ENCODE peak calls at places on chromosomes 12 and 14, in five cellular contexts. C is tibial artery; D is naive thymus-derived CD4-positive, alpha-beta T cell; N is CD8-positive, alpha-beta memory T cell; Z is left ventricle myocardium inferior. T is an unnamed sample. For H3K4me1 and H3K27me3, the result is how much of the 10 kb centered on the place peaks cover.

GRCh38 chr14:104794641-104795467 is 694 bp downstream of the AKT1 start:
- DNase-seq in D (no peak), Z (no peak), C (no peak), N (peak), T (no peak)

GRCh38 chr12:22275847-22276246 is 58.7 kb downstream of the ST8SIA1 start:
- DNase-seq in Z (peak), D (no peak), C (peak), N (no peak), T (peak)

GRCh38 chr14:99252940-99253868 is 18.8 kb downstream of the BCL11B start:
- DNase-seq in N (no peak), Z (no peak), C (peak), D (peak), T (no peak)

GRCh38 chr14:103138483-103139370 is 15.5 kb downstream of the TNFAIP2 start:
- DNase-seq in C (peak), N (no peak), Z (no peak), D (no peak), T (no peak)

GRCh38 chr12:24770851-24771250 is 178.1 kb downstream of the BCAT1 start:
- DNase-seq in Z (no peak), N (no peak), D (no peak), C (no peak), T (no peak)

GRCh38 chr12:32302218-32302826 is 97.0 kb upstream of the FGD4 start:
- DNase-seq in N (no peak), C (no peak), Z (no peak), D (no peak), T (no peak)

GRCh38 chr12:16417058-16417457 is 69.6 kb downstream of the MGST1 start:
- DNase-seq in Z (no peak), C (no peak), N (no peak), D (no peak), T (no peak)

GRCh38 chr12:29970501-29970900 is 186.8 kb upstream of the TMTC1 start:
- DNase-seq in N (no peak), D (no peak), C (no peak), Z (no peak), T (no peak)

GRCh38 chr12:100157427-100157821 is 14.8 kb upstream of the BLTP3B start:
- DNase-seq in Z (no peak), N (no peak), D (no peak), C (no peak), T (no peak)

GRCh38 chr14:64752909-64753308 is 48.7 kb downstream of the PLEKHG3 start:
- DNase-seq in Z (no peak), N (no peak), D (no peak), C (no peak), T (no peak)

GRCh38 chr12:107318804-107319535 is 225.6 kb upstream of the CRY1 start:
- DNase-seq in D (peak), N (no peak), C (no peak), Z (no peak), T (no peak)

GRCh38 chr14:90500665-90501370 is 104.0 kb downstream of the CALM1 start:
- DNase-seq in N (no peak), C (peak), D (no peak), Z (no peak), T (no peak)

GRCh38 chr12:76337583-76337982 is 10.6 kb downstream of the BBS10 start:
- DNase-seq in Z (no peak), N (no peak), D (no peak), C (no peak), T (no peak)

GRCh38 chr12:107525063-107525718 is 160.4 kb upstream of the PWP1 start:
- DNase-seq in N (no peak), D (no peak), C (no peak), Z (no peak), T (no peak)

GRCh38 chr12:120290541-120291312 is 976 bp downstream of the RNU4-2 start:
- DNase-seq in C (peak), N (peak), D (peak), Z (no peak), T (no peak)

GRCh38 chr12:19402743-19403400 is 36.4 kb upstream of the AEBP2 start:
- DNase-seq in C (peak), D (no peak), Z (peak), N (no peak), T (peak)

GRCh38 chr14:81157431-81157830 is 63.3 kb downstream of the GTF2A1 start:
- DNase-seq in Z (no peak), D (no peak), C (no peak), N (no peak), T (no peak)

GRCh38 chr12:34598851-34599529 is 576.7 kb downstream of the ALG10 start:
- DNase-seq in N (no peak), D (no peak), Z (no peak), C (peak), T (no peak)

GRCh38 chr12:91432079-91432478 is 249.5 kb upstream of the DCN start:
- DNase-seq in C (no peak), D (no peak), N (no peak), Z (no peak), T (no peak)

GRCh38 chr14:60656755-60657608 is 7.7 kb upstream of the SIX1 start:
- DNase-seq in Z (no peak), C (peak), D (no peak), N (no peak), T (no peak)

GRCh38 chr14:55077691-55078151 is 26.3 kb downstream of the MAPK1IP1L start:
- DNase-seq in Z (no peak), D (no peak), N (no peak), C (no peak), T (no peak)

GRCh38 chr12:94973202-94973601 is 30.3 kb downstream of the NDUFA12 start:
- DNase-seq in C (no peak), Z (no peak), D (no peak), N (no peak), T (no peak)

GRCh38 chr14:75018684-75019083 is 16.0 kb downstream of the EIF2B2 start:
- DNase-seq in N (no peak), Z (no peak), C (no peak), D (no peak), T (no peak)

GRCh38 chr12:47307680-47308399 is 228.1 kb upstream of the AMIGO2 start:
- DNase-seq in D (peak), N (no peak), C (peak), Z (no peak), T (no peak)

GRCh38 chr12:2877959-2878732 is 1.1 kb downstream of the RHNO1 start:
- DNase-seq in N (no peak), Z (no peak), D (no peak), C (peak), T (no peak)

GRCh38 chr12:118058881-118059644 is 1.9 kb downstream of the WSB2 start:
- DNase-seq in D (no peak), N (no peak), Z (no peak), C (no peak), T (no peak)

GRCh38 chr12:118059645-118060275 is 1.2 kb downstream of the WSB2 start:
- DNase-seq in D (no peak), C (no peak), Z (no peak), N (no peak), T (no peak)

GRCh38 chr12:118060301-118061010 is 523 bp downstream of the WSB2 start:
- DNase-seq in N (peak), D (peak), C (peak), Z (peak), T (no peak)

GRCh38 chr12:118061876-118062791 is 1.2 kb upstream of the WSB2 start:
- DNase-seq in Z (peak), D (no peak), C (peak), N (no peak), T (no peak)

GRCh38 chr12:118061011-118061875 is at the start of gene WSB2:
- DNase-seq in N (peak), Z (peak), C (peak), D (peak), T (peak)
- H3K4me1 ChIP-seq in N (under half), Z (half or more), C (under half), D (under half), T (half or more)

GRCh38 chr14:88326352-88327103 is 3.5 kb upstream of the KCNK10 start:
- DNase-seq in C (no peak), Z (no peak), D (no peak), N (no peak), T (no peak)
- H3K27me3 ChIP-seq in C (half or more), Z (half or more), D (under half), N (under half), T (under half)

GRCh38 chr14:22489247-22489551 is 99.8 kb downstream of the DAD1 start:
- DNase-seq in C (no peak), D (no peak), N (no peak), Z (no peak), T (no peak)

GRCh38 chr14:22489957-22490950 is 98.8 kb downstream of the DAD1 start:
- DNase-seq in Z (no peak), C (no peak), N (no peak), D (peak), T (no peak)

GRCh38 chr14:22487401-22487800 is 101.6 kb downstream of the DAD1 start:
- DNase-seq in N (no peak), D (no peak), C (no peak), Z (no peak), T (no peak)

GRCh38 chr14:22487941-22488340 is 101.1 kb downstream of the DAD1 start:
- DNase-seq in N (no peak), C (no peak), D (no peak), Z (no peak), T (no peak)

GRCh38 chr14:22488522-22489246 is 100.3 kb downstream of the DAD1 start:
- DNase-seq in N (no peak), D (no peak), C (no peak), Z (no peak), T (no peak)
- H3K4me1 ChIP-seq in N (under half), D (under half), C (under half), Z (half or more), T (under half)

GRCh38 chr14:76133103-76133502 is 18.6 kb upstream of the GPATCH2L start:
- DNase-seq in C (no peak), N (no peak), Z (no peak), D (no peak), T (no peak)
- H3K27me3 ChIP-seq in C (half or more), N (under half), Z (half or more), D (under half), T (under half)

DNA sequence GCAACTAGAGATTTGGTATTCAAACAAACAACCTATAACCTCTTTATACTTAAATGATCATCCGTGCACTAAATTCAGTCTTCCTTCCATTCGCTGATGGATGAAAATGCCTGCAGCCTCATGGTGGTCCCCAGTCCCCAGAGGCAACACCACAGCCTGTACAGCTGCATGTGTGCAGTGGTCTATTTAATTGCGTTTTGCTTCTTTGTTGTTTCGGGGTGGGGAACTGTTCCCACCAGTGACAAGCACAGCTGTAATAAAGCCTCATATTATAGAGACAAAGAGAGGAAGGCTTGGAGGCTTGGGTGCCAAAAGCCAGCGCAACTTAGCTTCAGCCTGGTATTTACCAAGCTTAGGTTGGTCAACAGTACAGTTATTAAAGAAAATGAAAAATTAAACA is 3.9 kb upstream of the SELPLG start:
- DNase-seq in Z (no peak), D (no peak), C (no peak), N (no peak), T (no peak)
- H3K4me1 ChIP-seq in Z (half or more), D (under half), C (under half), N (under half), T (under half)

DNA sequence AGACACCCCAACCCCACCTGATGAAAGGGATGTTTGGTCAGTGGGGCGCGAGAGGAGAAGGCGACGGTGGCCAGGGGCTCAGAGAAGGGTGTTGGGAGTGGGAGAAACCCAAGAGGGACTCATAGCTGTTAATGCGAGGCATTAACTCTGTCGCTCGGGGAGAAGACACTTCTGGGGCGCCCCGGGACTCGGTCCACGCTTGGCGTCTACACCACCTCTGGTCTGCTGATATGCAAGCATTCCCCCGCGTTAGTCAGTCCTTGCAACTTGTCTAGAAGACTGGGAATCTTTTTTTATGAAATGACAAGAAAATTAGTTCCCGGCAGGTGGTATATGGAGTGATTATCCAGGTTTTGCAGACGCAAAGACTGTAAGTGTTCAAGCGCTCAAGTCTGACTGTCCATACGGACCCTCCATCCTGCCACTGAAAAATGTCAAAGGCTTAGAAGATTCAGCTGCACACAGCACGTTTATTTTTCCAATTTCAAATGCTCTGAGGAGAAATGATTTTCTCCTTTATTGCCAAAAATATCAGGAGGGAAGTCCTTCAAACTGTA is 385 bp upstream of the SLC35F4 start:
- DNase-seq in Z (no peak), C (no peak), N (no peak), D (no peak), T (no peak)
- H3K27me3 ChIP-seq in Z (half or more), C (under half), N (under half), D (under half), T (under half)

GRCh38 chr12:50523772-50524171 is 19.0 kb downstream of the DIP2B start:
- DNase-seq in N (no peak), Z (no peak), D (no peak), C (no peak), T (no peak)
- H3K4me1 ChIP-seq in N (under half), Z (under half), D (under half), C (under half), T (under half)

GRCh38 chr12:53941187-53941586 is 2.6 kb downstream of the HOXC13 start:
- DNase-seq in N (no peak), D (no peak), C (no peak), Z (no peak), T (no peak)
- H3K27me3 ChIP-seq in N (half or more), D (under half), C (half or more), Z (half or more), T (half or more)

GRCh38 chr12:43370299-43370698 is 181.7 kb downstream of the ADAMTS20 start:
- DNase-seq in N (no peak), D (no peak), Z (no peak), C (no peak), T (no peak)
- H3K4me1 ChIP-seq in N (under half), D (under half), Z (under half), C (under half), T (under half)

GRCh38 chr14:69626132-69626500 is 14.7 kb downstream of the SUSD6 start:
- DNase-seq in N (no peak), D (no peak), Z (no peak), C (no peak), T (no peak)
- H3K27me3 ChIP-seq in N (under half), D (under half), Z (under half), C (under half), T (under half)